ENCODE peak calls at places on chromosome 17, in seven cellular contexts. J, I, E, Y, Q, T and W are unnamed samples.

GRCh38 chr17:80835816-80836657 is 155.6 kb upstream of the CHMP6 start:
- DNase-seq in J (no peak), I (no peak), E (no peak), Y (no peak), Q (no peak), T (no peak), W (no peak)

GRCh38 chr17:46994993-46995392 is 15.9 kb upstream of the RPRML start:
- DNase-seq in J (no peak), I (no peak), E (no peak), Y (no peak), Q (no peak), T (no peak), W (no peak)

GRCh38 chr17:41835214-41835799 is 725 bp downstream of the NT5C3B start:
- DNase-seq in J (peak), I (no peak), E (no peak), Y (no peak), Q (no peak), T (no peak), W (no peak)

GRCh38 chr17:5821057-5821456 is 236.7 kb upstream of the NLRP1 start:
- DNase-seq in J (no peak), I (no peak), E (no peak), Y (no peak), Q (peak), T (no peak), W (no peak)

GRCh38 chr17:4960279-4960922 is 7.2 kb downstream of the SPAG7 start:
- DNase-seq in J (no peak), I (no peak), E (no peak), Y (no peak), Q (no peak), T (no peak), W (no peak)

GRCh38 chr17:49110504-49110903 is 22.1 kb upstream of the B4GALNT2 start:
- DNase-seq in J (no peak), I (no peak), E (no peak), Y (no peak), Q (no peak), T (no peak), W (no peak)

GRCh38 chr17:47227862-47228261 is 18.7 kb downstream of the MYL4 start:
- DNase-seq in J (no peak), I (no peak), E (no peak), Y (no peak), Q (no peak), T (no peak), W (no peak)

GRCh38 chr17:59387351-59388069 is 56.1 kb downstream of the YPEL2 start:
- DNase-seq in J (no peak), I (no peak), E (no peak), Y (no peak), Q (no peak), T (no peak), W (no peak)

GRCh38 chr17:43671075-43671692 is 9.5 kb upstream of the MEOX1 start:
- DNase-seq in J (no peak), I (peak), E (no peak), Y (no peak), Q (no peak), T (no peak), W (no peak)

GRCh38 chr17:47225911-47226688 is 17.0 kb downstream of the MYL4 start:
- DNase-seq in J (no peak), I (no peak), E (no peak), Y (no peak), Q (no peak), T (no peak), W (no peak)

GRCh38 chr17:1511756-1512321 is 4.6 kb downstream of the INPP5K start:
- DNase-seq in J (peak), I (no peak), E (no peak), Y (no peak), Q (no peak), T (no peak), W (no peak)